ENCODE peak calls at places on chromosome 10, in eight cellular contexts. F, B, V, O, M, I, N and G are unnamed samples.

GRCh38 chr10:59181668-59182067 is 5.2 kb downstream of the PHYHIPL start:
- DNase-seq in F (peak), B (no peak), V (no peak), O (no peak), M (peak), I (no peak), N (no peak), G (peak)

GRCh38 chr10:128029731-128030369 is 96.4 kb downstream of the MKI67 start:
- DNase-seq in F (no peak), B (no peak), V (no peak), O (no peak), M (no peak), I (no peak), N (no peak), G (no peak)

GRCh38 chr10:78913219-78914059 is 155.3 kb upstream of the ZMIZ1 start:
- DNase-seq in F (no peak), B (no peak), V (peak), O (no peak), M (peak), I (no peak), N (no peak), G (no peak)

GRCh38 chr10:90424730-90425129 is 433.1 kb downstream of the HTR7 start:
- DNase-seq in F (no peak), B (no peak), V (no peak), O (no peak), M (no peak), I (no peak), N (no peak), G (no peak)

GRCh38 chr10:79102056-79102874 is 33.5 kb downstream of the ZMIZ1 start:
- DNase-seq in F (no peak), B (no peak), V (no peak), O (no peak), M (peak), I (no peak), N (no peak), G (no peak)

GRCh38 chr10:91682912-91683311 is 50.0 kb upstream of the PPP1R3C start:
- DNase-seq in F (no peak), B (no peak), V (no peak), O (no peak), M (no peak), I (no peak), N (no peak), G (no peak)

GRCh38 chr10:28248092-28248491 is 54.8 kb downstream of the MPP7 start:
- DNase-seq in F (no peak), B (no peak), V (no peak), O (no peak), M (no peak), I (no peak), N (no peak), G (no peak)

GRCh38 chr10:21746118-21746517 is 212.1 kb downstream of the MLLT10 start:
- DNase-seq in F (no peak), B (no peak), V (no peak), O (no peak), M (no peak), I (no peak), N (no peak), G (no peak)

GRCh38 chr10:13971586-13972475 is 358.9 kb downstream of the FRMD4A start:
- DNase-seq in F (no peak), B (no peak), V (no peak), O (no peak), M (no peak), I (no peak), N (no peak), G (no peak)

GRCh38 chr10:12156367-12157123 is 27.1 kb downstream of the SEC61A2 start:
- DNase-seq in F (no peak), B (no peak), V (no peak), O (no peak), M (no peak), I (no peak), N (no peak), G (no peak)

GRCh38 chr10:132546567-132547420 is 9.2 kb downstream of the INPP5A start:
- DNase-seq in F (no peak), B (no peak), V (peak), O (no peak), M (no peak), I (no peak), N (no peak), G (no peak)

GRCh38 chr10:101018118-101018599 is 12.8 kb downstream of the PDZD7 start:
- DNase-seq in F (no peak), B (no peak), V (no peak), O (no peak), M (no peak), I (no peak), N (no peak), G (no peak)

GRCh38 chr10:123797813-123798212 is 93.8 kb downstream of the CPXM2 start:
- DNase-seq in F (no peak), B (no peak), V (no peak), O (no peak), M (no peak), I (no peak), N (no peak), G (no peak)

GRCh38 chr10:26890956-26891355 is 30.2 kb upstream of the ABI1 start:
- DNase-seq in F (no peak), B (peak), V (peak), O (no peak), M (no peak), I (peak), N (no peak), G (peak)

GRCh38 chr10:75246506-75246905 is 10.7 kb upstream of the COMTD1 start:
- DNase-seq in F (no peak), B (no peak), V (no peak), O (no peak), M (no peak), I (no peak), N (no peak), G (no peak)

GRCh38 chr10:112952282-112952991 is 2.4 kb downstream of the TCF7L2 start:
- DNase-seq in F (no peak), B (no peak), V (no peak), O (no peak), M (no peak), I (no peak), N (no peak), G (no peak)

GRCh38 chr10:72027498-72027897 is 60.9 kb downstream of the SPOCK2 start:
- DNase-seq in F (no peak), B (no peak), V (no peak), O (no peak), M (no peak), I (no peak), N (no peak), G (no peak)

GRCh38 chr10:132676193-132676891 is 109.6 kb downstream of the NKX6-2 start:
- DNase-seq in F (no peak), B (peak), V (no peak), O (no peak), M (no peak), I (no peak), N (no peak), G (no peak)

GRCh38 chr10:130138479-130138866 is 2.3 kb downstream of the GLRX3 start:
- DNase-seq in F (no peak), B (no peak), V (no peak), O (no peak), M (no peak), I (no peak), N (no peak), G (peak)

GRCh38 chr10:35668865-35669650 is 27.0 kb upstream of the FZD8 start:
- DNase-seq in F (no peak), B (no peak), V (no peak), O (no peak), M (no peak), I (no peak), N (no peak), G (no peak)

GRCh38 chr10:26573674-26574073 is 123.8 kb upstream of the PDSS1 start:
- DNase-seq in F (no peak), B (no peak), V (no peak), O (no peak), M (no peak), I (no peak), N (no peak), G (peak)

GRCh38 chr10:30538086-30538485 is 91.5 kb downstream of the LYZL2 start:
- DNase-seq in F (no peak), B (no peak), V (no peak), O (no peak), M (no peak), I (no peak), N (no peak), G (no peak)

GRCh38 chr10:69936091-69936490 is 116.6 kb upstream of the MACROH2A2 start:
- DNase-seq in F (peak), B (no peak), V (no peak), O (no peak), M (no peak), I (no peak), N (no peak), G (peak)

GRCh38 chr10:75018233-75018632 is 93.2 kb upstream of the SAMD8 start:
- DNase-seq in F (no peak), B (no peak), V (no peak), O (peak), M (no peak), I (no peak), N (no peak), G (no peak)

GRCh38 chr10:51176976-51177690 is 102.8 kb downstream of the PRKG1 start:
- DNase-seq in F (no peak), B (no peak), V (no peak), O (no peak), M (no peak), I (no peak), N (no peak), G (no peak)

GRCh38 chr10:88849224-88849623 is 2.4 kb downstream of the ANKRD22 start:
- DNase-seq in F (no peak), B (no peak), V (no peak), O (no peak), M (no peak), I (no peak), N (no peak), G (no peak)

GRCh38 chr10:25753776-25754175 is 180.3 kb upstream of the MYO3A start:
- DNase-seq in F (no peak), B (no peak), V (no peak), O (no peak), M (no peak), I (no peak), N (no peak), G (peak)

GRCh38 chr10:48439581-48440041 is 133.1 kb downstream of the MAPK8 start:
- DNase-seq in F (no peak), B (no peak), V (peak), O (no peak), M (no peak), I (no peak), N (no peak), G (no peak)

GRCh38 chr10:4708123-4708759 is 117.8 kb upstream of the AKR1E2 start:
- DNase-seq in F (no peak), B (no peak), V (no peak), O (no peak), M (no peak), I (no peak), N (no peak), G (peak)

GRCh38 chr10:37490266-37490665 is 364.9 kb downstream of the ANKRD30A start:
- DNase-seq in F (no peak), B (no peak), V (no peak), O (no peak), M (no peak), I (no peak), N (no peak), G (no peak)

GRCh38 chr10:24196426-24197039 is 12.4 kb upstream of the KIAA1217 start:
- DNase-seq in F (peak), B (peak), V (peak), O (peak), M (peak), I (peak), N (peak), G (peak)

GRCh38 chr10:104472505-104472904 is 118.9 kb downstream of the CFAP58 start:
- DNase-seq in F (no peak), B (no peak), V (no peak), O (no peak), M (no peak), I (no peak), N (no peak), G (no peak)

GRCh38 chr10:132665946-132666732 is 119.8 kb downstream of the NKX6-2 start:
- DNase-seq in F (no peak), B (no peak), V (no peak), O (no peak), M (no peak), I (peak), N (no peak), G (peak)

GRCh38 chr10:69629897-69630650 is at the start of gene FAM241B:
- DNase-seq in F (peak), B (peak), V (peak), O (peak), M (peak), I (peak), N (peak), G (no peak)

GRCh38 chr10:22611425-22612111 is 102.8 kb downstream of the PIP4K2A start:
- DNase-seq in F (no peak), B (no peak), V (no peak), O (peak), M (no peak), I (peak), N (peak), G (no peak)

GRCh38 chr10:89633484-89633883 is 11.6 kb downstream of the PANK1 start:
- DNase-seq in F (no peak), B (no peak), V (no peak), O (no peak), M (no peak), I (no peak), N (no peak), G (no peak)